ENCODE peak calls at places on chromosomes 5 and 9, in seven cellular contexts. M, S, Y, H, U, X and D are unnamed samples.

GRCh38 chr5:127330116-127330515 is 39.5 kb downstream of the MEGF10 start:
- DNase-seq in M (no peak), Y (no peak), X (no peak), U (no peak), S (no peak), H (no peak), D (no peak)

GRCh38 chr9:93771276-93771675 is 183.9 kb downstream of the BARX1 start:
- DNase-seq in X (no peak), M (no peak), Y (no peak), S (no peak), H (no peak), U (no peak), D (no peak)

GRCh38 chr5:42108468-42108867 is 183.4 kb downstream of the FBXO4 start:
- DNase-seq in S (peak; percentile 90), X (no peak), M (no peak), H (no peak), Y (no peak), U (no peak), D (no peak)

GRCh38 chr5:4097194-4097593 is 501.6 kb downstream of the IRX1 start:
- DNase-seq in X (no peak), M (no peak), H (no peak), S (no peak), Y (peak; percentile 28), U (no peak), D (no peak)

GRCh38 chr9:3809724-3810123 is 283.9 kb upstream of the RFX3 start:
- DNase-seq in M (no peak), S (peak; percentile 79), H (no peak), Y (peak; percentile 25), U (peak; percentile 89), X (no peak), D (no peak)

GRCh38 chr5:110896901-110897300 is 158.1 kb downstream of the SLC25A46 start:
- DNase-seq in U (peak; percentile 35), S (no peak), H (no peak), Y (peak; percentile 64), M (no peak), X (no peak), D (no peak)

GRCh38 chr9:96320749-96321280 is 18.8 kb upstream of the HSD17B3 start:
- DNase-seq in S (no peak), U (no peak), X (no peak), Y (no peak), H (no peak), M (no peak), D (no peak)

GRCh38 chr5:76503929-76504328 is 100.8 kb downstream of the IQGAP2 start:
- DNase-seq in M (no peak), U (no peak), S (no peak), H (no peak), X (no peak), Y (no peak), D (no peak)

GRCh38 chr5:109329296-109330252 is 80.2 kb downstream of the PJA2 start:
- DNase-seq in U (peak; percentile 26), M (no peak), H (no peak), Y (peak; percentile 90), S (peak; percentile 65), X (no peak), D (no peak)

GRCh38 chr9:127897194-127897692 is 2.2 kb downstream of the ST6GALNAC6 start:
- DNase-seq in S (no peak), U (no peak), M (peak; percentile 70), Y (peak; percentile 67), X (peak; percentile 94), H (peak; percentile 85), D (peak; percentile 94)

GRCh38 chr5:172223901-172224873 is 30.2 kb downstream of the EFCAB9 start:
- DNase-seq in X (no peak), U (no peak), S (no peak), H (no peak), Y (no peak), M (no peak), D (no peak)

GRCh38 chr9:132162764-132163456 is 1.1 kb downstream of the NTNG2 start:
- DNase-seq in H (no peak), X (no peak), M (no peak), S (no peak), U (no peak), Y (no peak), D (no peak)

GRCh38 chr9:98951967-98952366 is 8.3 kb downstream of the COL15A1 start:
- DNase-seq in M (no peak), H (no peak), Y (peak; percentile 15), S (no peak), X (peak; percentile 4), U (peak; percentile 35), D (peak; percentile 24)

GRCh38 chr5:110338336-110339083 is 388.0 kb downstream of the TMEM232 start:
- DNase-seq in S (no peak), H (no peak), U (no peak), Y (no peak), X (no peak), M (no peak), D (no peak)

GRCh38 chr5:113331201-113331551 is 103.6 kb downstream of the TSSK1B start:
- DNase-seq in S (peak; percentile 29), M (no peak), X (no peak), Y (peak; percentile 76), U (no peak), H (no peak), D (no peak)

GRCh38 chr9:78694950-78695349 is 398.0 kb downstream of the PSAT1 start:
- DNase-seq in Y (no peak), S (no peak), H (no peak), M (no peak), X (no peak), U (no peak), D (no peak)

GRCh38 chr5:151295138-151295537 is 8.4 kb downstream of the SLC36A3 start:
- DNase-seq in Y (no peak), U (no peak), X (no peak), M (no peak), S (peak; percentile 95), H (no peak), D (no peak)
- H3K27ac ChIP-seq in Y (no peak overlapping the region), U (no peak overlapping the region), X (no peak overlapping the region), M (no peak overlapping the region), S (peak overlapping the region; percentile 84), H (no peak overlapping the region), D (no peak overlapping the region)

DNA sequence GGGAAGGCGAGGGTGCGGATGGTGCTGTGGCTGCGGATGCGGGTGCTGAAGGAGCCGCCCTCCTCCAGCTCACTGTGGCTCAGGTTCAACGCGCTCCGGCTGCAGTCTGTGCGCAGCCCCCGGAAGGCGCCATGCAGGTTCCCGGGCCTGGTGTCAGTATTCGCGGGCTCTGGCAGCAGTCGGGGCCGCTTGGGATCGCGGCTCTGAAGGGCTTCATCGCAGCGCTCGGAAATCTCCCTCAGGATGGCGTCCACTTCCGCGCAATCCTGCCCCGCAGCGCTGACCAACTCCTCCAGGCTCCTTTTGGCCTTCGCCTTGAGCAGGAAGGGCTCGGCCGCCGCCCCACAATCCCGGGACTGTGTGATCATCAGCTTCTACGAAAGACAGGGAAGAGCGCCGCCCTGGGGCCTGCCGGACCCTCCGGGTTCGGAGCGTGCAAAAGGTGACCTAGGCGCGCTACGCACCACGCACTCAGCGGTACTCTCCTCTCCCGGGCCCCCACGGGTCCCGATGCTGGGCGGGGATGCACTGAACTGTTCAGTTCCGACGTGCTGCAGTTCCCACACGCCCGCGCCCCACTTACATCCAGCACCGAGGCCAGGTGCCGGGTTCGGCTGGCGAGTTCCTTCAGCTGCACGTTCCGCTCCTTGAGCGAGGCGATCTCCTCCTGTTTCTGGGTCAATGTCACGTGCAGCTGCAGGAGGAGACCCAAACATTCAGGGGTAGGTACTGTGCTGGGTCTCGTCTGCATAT is 6.5 kb downstream of the MCIDAS start:
- DNase-seq in Y (peak; percentile 8), M (peak; percentile 66), X (no peak), S (no peak), U (no peak), H (no peak), D (no peak)
- TF ChIP-seq CTCF in Y (no peak), M (peak; percentile 30), X (no peak), S (no peak), U (no peak), H (no peak), D (no peak)

GRCh38 chr9:18294229-18294628 is 179.7 kb upstream of the ADAMTSL1 start:
- DNase-seq in U (no peak), S (no peak), X (no peak), Y (no peak), H (no peak), M (peak; percentile 36), D (no peak)

GRCh38 chr9:18297532-18297872 is 176.5 kb upstream of the ADAMTSL1 start:
- DNase-seq in U (no peak), M (no peak), X (no peak), S (peak; percentile 37), H (no peak), Y (no peak), D (no peak)

GRCh38 chr9:18299449-18299848 is 174.5 kb upstream of the ADAMTSL1 start:
- DNase-seq in S (no peak), U (no peak), Y (no peak), H (no peak), X (no peak), M (no peak), D (no peak)

DNA sequence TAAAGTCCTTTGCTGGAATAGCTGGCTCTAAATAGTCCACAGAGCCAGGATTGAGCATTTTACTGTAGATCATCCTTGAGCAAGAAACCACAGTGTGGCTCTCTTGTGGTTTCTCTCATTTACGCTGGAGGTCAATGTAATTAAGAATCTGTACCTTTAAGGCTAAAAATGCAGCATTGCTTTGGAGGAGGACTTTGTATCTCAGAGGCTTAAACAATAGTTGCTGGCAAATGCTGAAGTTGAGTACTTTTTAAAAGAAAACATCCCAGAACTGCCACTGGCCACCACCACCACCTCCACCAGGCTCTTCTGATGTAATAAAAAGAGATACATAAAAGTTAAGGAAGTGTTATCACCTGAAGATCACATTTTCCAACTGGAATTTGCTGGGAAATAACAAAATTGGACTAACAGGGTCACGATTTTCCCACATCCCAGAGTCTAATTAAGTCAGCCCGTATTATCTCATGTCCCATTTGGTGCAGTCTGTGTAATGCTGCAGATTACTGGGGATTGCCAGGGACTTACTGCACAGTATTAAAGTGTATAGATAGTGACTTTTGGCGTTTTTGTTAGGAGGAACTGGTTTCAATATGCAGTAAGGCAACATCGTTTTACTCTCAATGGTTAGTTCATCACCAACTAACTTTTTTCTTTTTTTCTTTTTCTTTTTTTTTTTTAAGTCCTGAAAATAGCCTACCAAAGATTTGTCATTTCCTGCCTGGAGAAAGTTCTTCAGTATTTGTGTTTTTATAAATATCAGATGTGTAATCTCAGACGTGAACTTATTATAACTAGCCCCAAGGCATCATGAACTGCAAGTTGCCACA is 177.0 kb upstream of the ADAMTSL1 start:
- DNase-seq in M (no peak), Y (peak; percentile 27), S (no peak), X (no peak), H (no peak), U (peak; percentile 74), D (no peak)
- H3K27ac ChIP-seq in M (no peak overlapping the region), Y (no peak overlapping the region), S (no peak overlapping the region), X (no peak overlapping the region), H (no peak overlapping the region), U (peak overlapping the region; percentile 50), D (no peak overlapping the region)

GRCh38 chr5:32584651-32585050 is 706 bp upstream of the SUB1 start:
- DNase-seq in M (no peak), S (no peak), U (no peak), H (no peak), X (no peak), Y (no peak), D (no peak)

GRCh38 chr5:32585122-32585445 is 273 bp upstream of the SUB1 start:
- DNase-seq in U (no peak), X (no peak), M (no peak), H (no peak), Y (no peak), S (no peak), D (no peak)

GRCh38 chr5:32586251-32586642 is 890 bp downstream of the SUB1 start:
- DNase-seq in X (no peak), U (no peak), S (no peak), Y (no peak), H (no peak), M (no peak), D (no peak)

GRCh38 chr5:32587067-32587551 is 1.8 kb downstream of the SUB1 start:
- DNase-seq in Y (no peak), X (no peak), U (no peak), M (no peak), S (no peak), H (no peak), D (no peak)

GRCh38 chr5:32585446-32586250 is at the start of gene SUB1:
- DNase-seq in M (peak; percentile 89), U (peak; percentile 85), S (peak; percentile 91), Y (peak; percentile 88), X (peak; percentile 96), H (peak; percentile 96), D (peak; percentile 95)
- TF ChIP-seq CTCF in M (no peak), U (peak; percentile 19), S (no peak), Y (no peak), X (no peak), H (no peak), D (no peak)